ENCODE peak calls at places on chromosomes 5 and 9, in seven cellular contexts. One of them, this sample, is unnamed.

GRCh38 chr5:135826994-135827671 is 7.3 kb upstream of the SLC25A48 start:
- DNase-seq in IMR-90: no peak
- DNase-seq in NB4: no peak
- DNase-seq in transverse colon: no peak
- DNase-seq in body of pancreas: no peak
- DNase-seq in Peyer's patch: no peak
- DNase-seq in prostate gland: no peak
- DNase-seq in this sample: no peak

GRCh38 chr9:130173462-130173876 is 1.3 kb downstream of the NCS1 start:
- DNase-seq in prostate gland: no peak
- DNase-seq in IMR-90: peak; percentile 28
- DNase-seq in transverse colon: no peak
- DNase-seq in NB4: no peak
- DNase-seq in Peyer's patch: no peak
- DNase-seq in body of pancreas: no peak
- DNase-seq in this sample: no peak

GRCh38 chr9:130143279-130143893 is 28.8 kb upstream of the NCS1 start:
- DNase-seq in Peyer's patch: no peak
- DNase-seq in transverse colon: no peak
- DNase-seq in NB4: no peak
- DNase-seq in prostate gland: no peak
- DNase-seq in body of pancreas: no peak
- DNase-seq in IMR-90: no peak
- DNase-seq in this sample: no peak

GRCh38 chr5:9455826-9456434 is 89.9 kb downstream of the SEMA5A start:
- DNase-seq in transverse colon: no peak
- DNase-seq in NB4: no peak
- DNase-seq in body of pancreas: no peak
- DNase-seq in IMR-90: no peak
- DNase-seq in Peyer's patch: no peak
- DNase-seq in prostate gland: no peak
- DNase-seq in this sample: no peak

GRCh38 chr9:73683862-73684591 is 532.4 kb downstream of the ANXA1 start:
- DNase-seq in Peyer's patch: no peak
- DNase-seq in prostate gland: peak; percentile 7
- DNase-seq in body of pancreas: no peak
- DNase-seq in NB4: peak; percentile 17
- DNase-seq in transverse colon: no peak
- DNase-seq in IMR-90: no peak
- DNase-seq in this sample: no peak

GRCh38 chr9:122346478-122347347 is 24.1 kb upstream of the PTGS1 start:
- DNase-seq in Peyer's patch: no peak
- DNase-seq in body of pancreas: peak; percentile 31
- DNase-seq in NB4: no peak
- DNase-seq in prostate gland: peak; percentile 20
- DNase-seq in IMR-90: no peak
- DNase-seq in transverse colon: peak; percentile 46
- DNase-seq in this sample: peak; percentile 84

GRCh38 chr5:66666778-66667177 is 70.6 kb downstream of the MAST4 start:
- DNase-seq in transverse colon: peak; percentile 24
- DNase-seq in IMR-90: no peak
- DNase-seq in Peyer's patch: peak; percentile 22
- DNase-seq in body of pancreas: no peak
- DNase-seq in prostate gland: no peak
- DNase-seq in NB4: no peak
- DNase-seq in this sample: no peak

GRCh38 chr9:97307091-97307490 is 368 bp upstream of the CCDC180 start:
- DNase-seq in NB4: no peak
- DNase-seq in transverse colon: peak; percentile 65
- DNase-seq in prostate gland: peak; percentile 87
- DNase-seq in body of pancreas: peak; percentile 93
- DNase-seq in Peyer's patch: no peak
- DNase-seq in IMR-90: peak; percentile 57
- DNase-seq in this sample: peak; percentile 85

GRCh38 chr5:65927497-65928340 is 1.3 kb downstream of the ERBIN start:
- DNase-seq in transverse colon: no peak
- DNase-seq in body of pancreas: peak; percentile 15
- DNase-seq in IMR-90: peak; percentile 72
- DNase-seq in prostate gland: peak; percentile 42
- DNase-seq in Peyer's patch: peak; percentile 45
- DNase-seq in NB4: peak; percentile 60
- DNase-seq in this sample: no peak

GRCh38 chr9:123399803-123400378 is 43.9 kb downstream of the CRB2 start:
- DNase-seq in IMR-90: no peak
- DNase-seq in body of pancreas: no peak
- DNase-seq in transverse colon: peak; percentile 18
- DNase-seq in NB4: peak; percentile 29
- DNase-seq in Peyer's patch: no peak
- DNase-seq in prostate gland: no peak
- DNase-seq in this sample: no peak

GRCh38 chr9:81002242-81002641 is 687.1 kb downstream of the TLE1 start:
- DNase-seq in body of pancreas: no peak
- DNase-seq in Peyer's patch: no peak
- DNase-seq in transverse colon: no peak
- DNase-seq in NB4: no peak
- DNase-seq in IMR-90: no peak
- DNase-seq in prostate gland: no peak
- DNase-seq in this sample: no peak

GRCh38 chr5:34545164-34545563 is 111.0 kb upstream of the RAI14 start:
- DNase-seq in IMR-90: no peak
- DNase-seq in body of pancreas: no peak
- DNase-seq in NB4: no peak
- DNase-seq in Peyer's patch: no peak
- DNase-seq in prostate gland: no peak
- DNase-seq in transverse colon: no peak
- DNase-seq in this sample: no peak

GRCh38 chr5:109703827-109704226 is 14.1 kb downstream of the MAN2A1 start:
- DNase-seq in IMR-90: peak; percentile 22
- DNase-seq in NB4: no peak
- DNase-seq in transverse colon: no peak
- DNase-seq in body of pancreas: no peak
- DNase-seq in prostate gland: no peak
- DNase-seq in Peyer's patch: no peak
- DNase-seq in this sample: no peak

GRCh38 chr9:115162946-115163345 is 45.0 kb upstream of the TNC start:
- DNase-seq in prostate gland: no peak
- DNase-seq in Peyer's patch: no peak
- DNase-seq in NB4: no peak
- DNase-seq in IMR-90: no peak
- DNase-seq in transverse colon: no peak
- DNase-seq in body of pancreas: no peak
- DNase-seq in this sample: no peak

GRCh38 chr5:40273936-40274335 is 405.8 kb upstream of the PTGER4 start:
- DNase-seq in transverse colon: no peak
- DNase-seq in Peyer's patch: no peak
- DNase-seq in prostate gland: no peak
- DNase-seq in NB4: no peak
- DNase-seq in body of pancreas: no peak
- DNase-seq in IMR-90: peak; percentile 19
- DNase-seq in this sample: no peak

GRCh38 chr9:136662656-136663310 is at the start of gene EGFL7:
- DNase-seq in IMR-90: no peak
- DNase-seq in body of pancreas: no peak
- DNase-seq in Peyer's patch: no peak
- DNase-seq in transverse colon: no peak
- DNase-seq in prostate gland: no peak
- DNase-seq in NB4: no peak
- DNase-seq in this sample: peak; percentile 90
- TF ChIP-seq POLR2A in IMR-90: no peak
- TF ChIP-seq POLR2A in body of pancreas: no peak
- TF ChIP-seq POLR2A in Peyer's patch: peak; percentile 15
- TF ChIP-seq POLR2A in transverse colon: peak; percentile 51
- TF ChIP-seq POLR2A in prostate gland: no peak
- TF ChIP-seq POLR2A in NB4: no peak
- TF ChIP-seq POLR2A in this sample: peak; percentile 65

GRCh38 chr9:132670359-132670815 is at the start of gene GTF3C4:
- DNase-seq in NB4: peak; percentile 85
- DNase-seq in prostate gland: peak; percentile 77
- DNase-seq in Peyer's patch: peak; percentile 88
- DNase-seq in transverse colon: peak; percentile 87
- DNase-seq in body of pancreas: peak; percentile 86
- DNase-seq in IMR-90: peak; percentile 12
- DNase-seq in this sample: peak; percentile 97
- TF ChIP-seq POLR2A in NB4: peak; percentile 41
- TF ChIP-seq POLR2A in prostate gland: no peak
- TF ChIP-seq POLR2A in Peyer's patch: no peak
- TF ChIP-seq POLR2A in transverse colon: no peak
- TF ChIP-seq POLR2A in body of pancreas: no peak
- TF ChIP-seq POLR2A in IMR-90: no peak
- TF ChIP-seq POLR2A in this sample: no peak

DNA sequence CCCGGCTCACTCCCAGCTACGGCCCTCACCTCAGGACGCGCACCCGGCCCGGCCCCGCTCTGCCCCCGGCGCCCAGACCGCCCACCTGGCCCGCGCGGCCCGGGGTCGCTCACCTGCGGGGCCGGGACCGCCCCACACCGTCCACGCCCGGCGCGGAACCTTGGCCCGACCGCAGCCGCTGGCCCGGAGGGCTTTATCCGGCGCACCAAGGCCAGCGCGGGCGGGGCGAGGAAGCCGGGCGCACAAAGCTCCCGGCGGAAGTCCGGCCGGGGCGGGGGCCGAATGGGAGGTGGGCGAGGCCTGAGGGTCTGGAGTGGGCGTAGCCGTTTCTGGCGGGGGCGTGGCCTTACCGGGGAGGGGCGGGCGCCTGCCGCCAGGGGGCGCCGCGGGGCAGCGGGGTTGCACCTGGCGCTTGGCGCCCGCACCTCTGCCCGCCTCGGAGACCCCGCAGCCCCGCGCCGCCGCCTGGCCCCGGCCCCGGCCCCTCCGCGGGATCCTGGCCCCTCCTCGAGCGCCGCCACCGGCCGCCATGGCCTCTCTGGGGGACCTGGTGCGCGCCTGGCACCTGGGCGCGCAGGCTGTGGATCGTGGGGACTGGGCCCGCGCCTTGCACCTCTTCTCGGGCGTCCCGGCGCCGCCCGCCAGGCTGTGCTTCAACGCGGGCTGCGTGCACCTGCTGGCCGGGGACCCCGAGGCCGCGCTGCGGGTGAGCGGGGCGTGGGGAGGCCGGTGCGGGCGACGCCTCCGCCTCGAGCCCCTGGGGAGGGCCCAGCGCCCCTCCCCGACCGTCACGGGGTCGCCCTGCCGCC is at the start of the genes EXD3 and NOXA1:
- DNase-seq in body of pancreas: peak; percentile 93
- DNase-seq in Peyer's patch: peak; percentile 92
- DNase-seq in transverse colon: peak; percentile 97
- DNase-seq in prostate gland: peak; percentile 92
- DNase-seq in IMR-90: peak; percentile 88
- DNase-seq in NB4: peak; percentile 93
- DNase-seq in this sample: peak; percentile 98
- TF ChIP-seq POLR2A in body of pancreas: no peak
- TF ChIP-seq POLR2A in Peyer's patch: peak; percentile 55
- TF ChIP-seq POLR2A in transverse colon: peak; percentile 18
- TF ChIP-seq POLR2A in prostate gland: peak; percentile 67
- TF ChIP-seq POLR2A in IMR-90: no peak
- TF ChIP-seq POLR2A in NB4: peak; percentile 14
- TF ChIP-seq POLR2A in this sample: peak; percentile 76

DNA sequence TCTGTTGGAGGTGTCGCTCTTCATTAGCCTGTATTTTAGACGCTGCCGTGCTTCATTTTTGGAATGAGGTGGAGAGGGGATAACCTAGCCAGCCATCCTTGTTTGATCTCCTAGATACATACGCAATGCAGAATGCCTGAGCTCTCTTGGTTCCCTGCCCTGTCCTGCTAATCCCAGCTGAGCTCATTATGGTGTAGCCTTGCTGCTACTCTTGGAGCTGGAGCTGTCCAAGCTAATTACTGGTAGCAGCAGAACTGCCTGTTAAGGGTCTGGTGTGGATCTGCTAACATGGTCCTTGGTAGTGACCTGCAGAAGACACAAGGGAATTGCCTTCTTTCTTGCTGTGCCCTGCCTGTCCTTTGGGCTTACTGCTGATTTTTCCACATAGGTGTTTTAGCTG is 207.9 kb downstream of the CNTLN start:
- DNase-seq in transverse colon: no peak
- DNase-seq in body of pancreas: no peak
- DNase-seq in prostate gland: no peak
- DNase-seq in Peyer's patch: no peak
- DNase-seq in IMR-90: no peak
- DNase-seq in NB4: no peak
- DNase-seq in this sample: no peak
- TF ChIP-seq POLR2A in transverse colon: no peak
- TF ChIP-seq POLR2A in body of pancreas: no peak
- TF ChIP-seq POLR2A in prostate gland: no peak
- TF ChIP-seq POLR2A in Peyer's patch: no peak
- TF ChIP-seq POLR2A in IMR-90: no peak
- TF ChIP-seq POLR2A in NB4: no peak
- TF ChIP-seq POLR2A in this sample: no peak

GRCh38 chr5:141492168-141492885 is 3.4 kb downstream of the PCDHGC5 start:
- DNase-seq in IMR-90: no peak
- DNase-seq in body of pancreas: no peak
- DNase-seq in Peyer's patch: no peak
- DNase-seq in NB4: no peak
- DNase-seq in transverse colon: no peak
- DNase-seq in prostate gland: no peak
- DNase-seq in this sample: peak; percentile 79
- TF ChIP-seq POLR2A in IMR-90: no peak
- TF ChIP-seq POLR2A in body of pancreas: no peak
- TF ChIP-seq POLR2A in Peyer's patch: no peak
- TF ChIP-seq POLR2A in NB4: no peak
- TF ChIP-seq POLR2A in transverse colon: no peak
- TF ChIP-seq POLR2A in prostate gland: no peak
- TF ChIP-seq POLR2A in this sample: no peak

This sample was measured in spleen.